ENCODE peak calls at places on chromosome 13, in five cellular contexts. B is CD8-positive, alpha-beta T cell; U is effector memory CD4-positive, alpha-beta T cell; K is lung; T is H7. A is an unnamed sample.

GRCh38 chr13:99311748-99312492 is 4.7 kb upstream of the GPR183 start:
- DNase-seq in K (no peak), T (no peak), B (no peak), U (no peak), A (no peak)

GRCh38 chr13:71493189-71493588 is 373.8 kb downstream of the DACH1 start:
- DNase-seq in U (no peak), K (no peak), B (no peak), T (no peak), A (no peak)

GRCh38 chr13:45447050-45447661 is 17.6 kb upstream of the COG3 start:
- DNase-seq in K (no peak), U (no peak), T (no peak), B (no peak), A (no peak)

GRCh38 chr13:80168089-80168850 is 172.7 kb downstream of the SPRY2 start:
- DNase-seq in K (no peak), U (no peak), T (no peak), B (no peak), A (no peak)

GRCh38 chr13:99383946-99384345 is 76.7 kb upstream of the GPR183 start:
- DNase-seq in T (no peak), K (no peak), U (no peak), B (peak), A (no peak)

GRCh38 chr13:87234981-87235380 is 436.2 kb upstream of the SLITRK5 start:
- DNase-seq in K (no peak), T (no peak), U (no peak), B (no peak), A (no peak)

GRCh38 chr13:28718538-28719226 is at the start of gene SLC46A3:
- DNase-seq in K (peak), T (peak), U (peak), B (peak), A (peak)

GRCh38 chr13:46124531-46124966 is 19.7 kb upstream of the CPB2 start:
- DNase-seq in U (no peak), B (peak), K (peak), T (no peak), A (no peak)

GRCh38 chr13:35512271-35512920 is 35.9 kb upstream of the MAB21L1 start:
- DNase-seq in B (no peak), K (no peak), T (no peak), U (no peak), A (peak)

GRCh38 chr13:73138967-73139491 is 80.2 kb downstream of the KLF5 start:
- DNase-seq in B (no peak), U (no peak), T (no peak), K (no peak), A (no peak)

GRCh38 chr13:50990540-50991506 is 81.2 kb downstream of the RNASEH2B start:
- DNase-seq in B (no peak), U (no peak), T (peak), K (no peak), A (peak)

GRCh38 chr13:103188688-103189326 is 122.6 kb upstream of the SLC10A2 start:
- DNase-seq in B (no peak), U (no peak), T (no peak), K (no peak), A (no peak)

GRCh38 chr13:99320693-99321481 is 13.7 kb upstream of the GPR183 start:
- DNase-seq in T (no peak), B (peak), U (no peak), K (no peak), A (no peak)

GRCh38 chr13:112341446-112341845 is 34.7 kb upstream of the SPACA7 start:
- DNase-seq in U (no peak), B (no peak), T (no peak), K (no peak), A (no peak)

GRCh38 chr13:50198508-50198907 is 183.3 kb downstream of the KCNRG start:
- DNase-seq in K (no peak), T (no peak), B (no peak), U (no peak), A (no peak)

GRCh38 chr13:95002968-95003813 is 290.8 kb upstream of the SOX21 start:
- DNase-seq in T (peak), U (no peak), K (peak), B (no peak), A (no peak)

DNA sequence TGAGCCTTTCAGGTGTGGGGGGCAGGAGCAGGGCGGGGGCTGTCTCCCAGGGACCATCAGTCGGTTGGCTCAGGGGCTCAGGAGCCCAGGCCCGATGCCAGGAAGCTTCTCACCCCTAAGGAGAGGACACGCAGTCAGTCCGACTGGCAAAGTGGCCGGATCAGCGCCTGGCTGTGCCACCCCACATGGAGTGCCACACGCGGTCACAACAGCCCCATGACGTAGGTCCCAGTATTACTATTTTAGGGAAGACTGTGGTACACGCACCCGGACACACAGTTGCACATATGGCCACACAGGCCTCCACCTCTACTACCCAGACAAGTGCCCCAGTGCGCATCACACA is 29.3 kb upstream of the GRTP1 start:
- DNase-seq in B (no peak), K (no peak), U (no peak), T (peak), A (peak)
- H3K4me3 ChIP-seq in B (peak), K (peak), U (peak), T (peak), A (peak)

GRCh38 chr13:26476111-26476743 is 81.3 kb upstream of the WASF3 start:
- DNase-seq in K (no peak), U (no peak), B (no peak), T (peak), A (no peak)
- H3K4me3 ChIP-seq in K (no peak), U (no peak), B (no peak), T (peak), A (no peak)

GRCh38 chr13:114234645-114235421 is at the start of gene CDC16:
- DNase-seq in U (peak), T (peak), K (peak), B (peak), A (peak)

GRCh38 chr13:114234266-114234644 is 442 bp upstream of the CDC16 start:
- DNase-seq in T (no peak), B (no peak), K (no peak), U (no peak), A (no peak)

GRCh38 chr13:114237415-114238112 is 2.9 kb downstream of the CDC16 start:
- DNase-seq in U (no peak), T (no peak), B (no peak), K (no peak), A (no peak)

GRCh38 chr13:114235697-114236096 is 1.0 kb downstream of the CDC16 start:
- DNase-seq in T (no peak), B (no peak), K (no peak), U (no peak), A (no peak)

GRCh38 chr13:114236224-114236623 is 1.5 kb downstream of the CDC16 start:
- DNase-seq in U (no peak), K (no peak), T (no peak), B (no peak), A (no peak)
- H3K4me3 ChIP-seq in U (peak), K (no peak), T (no peak), B (peak), A (no peak)

DNA sequence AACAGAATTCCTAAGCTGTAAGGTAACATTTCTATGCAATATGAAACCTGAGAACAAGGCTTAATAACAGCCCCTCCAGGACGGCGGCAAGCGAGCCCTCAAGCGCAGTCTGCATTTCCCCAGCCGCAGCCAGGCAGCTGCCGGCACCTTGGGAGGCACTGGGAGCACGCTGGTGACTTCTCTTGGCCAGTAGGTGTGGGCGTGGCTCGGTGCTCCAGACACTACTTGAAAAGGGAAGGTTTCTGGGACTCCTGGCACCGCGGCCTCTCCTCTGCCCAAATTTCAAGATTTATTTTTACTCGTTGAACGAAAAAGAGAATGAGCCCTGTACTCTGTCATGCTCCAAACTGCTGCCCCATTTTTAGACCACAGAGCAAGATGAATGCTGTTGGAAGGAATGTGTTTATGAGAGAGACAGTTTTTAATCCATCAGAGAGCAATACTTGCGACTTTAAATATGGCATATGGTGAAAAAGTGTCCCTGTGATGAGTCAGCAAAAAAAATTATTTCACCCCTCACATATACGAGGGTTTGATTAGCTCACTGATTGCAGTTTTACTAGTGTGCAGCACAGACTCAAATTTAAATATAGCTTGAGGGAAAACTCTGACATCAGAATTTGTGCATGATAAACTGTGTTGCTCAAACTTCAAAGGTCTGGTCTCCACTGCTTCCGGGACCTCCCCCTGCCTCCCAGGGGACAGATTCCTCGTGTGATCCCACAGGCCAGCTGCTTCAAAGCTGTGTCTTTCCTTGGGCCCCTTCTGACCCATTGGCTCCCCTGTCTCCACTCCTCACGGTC is 81.3 kb downstream of the COL4A2 start:
- DNase-seq in T (peak), U (no peak), B (no peak), K (peak), A (peak)
- H3K4me3 ChIP-seq in T (no peak), U (no peak), B (no peak), K (no peak), A (peak)

GRCh38 chr13:105960326-105960725 is 575.1 kb downstream of the EFNB2 start:
- DNase-seq in B (no peak), K (no peak), T (no peak), U (no peak), A (no peak)
- H3K4me3 ChIP-seq in B (no peak), K (no peak), T (no peak), U (no peak), A (no peak)

GRCh38 chr13:25874907-25875306 is 176.9 kb downstream of the SHISA2 start:
- DNase-seq in K (no peak), T (no peak), U (peak), B (peak), A (no peak)
- H3K4me3 ChIP-seq in K (no peak), T (no peak), U (no peak), B (no peak), A (no peak)

GRCh38 chr13:23377603-23378002 is 55.9 kb downstream of the SACS start:
- DNase-seq in T (no peak), B (no peak), U (no peak), K (no peak), A (peak)
- H3K4me3 ChIP-seq in T (no peak), B (no peak), U (no peak), K (no peak), A (no peak)

DNA sequence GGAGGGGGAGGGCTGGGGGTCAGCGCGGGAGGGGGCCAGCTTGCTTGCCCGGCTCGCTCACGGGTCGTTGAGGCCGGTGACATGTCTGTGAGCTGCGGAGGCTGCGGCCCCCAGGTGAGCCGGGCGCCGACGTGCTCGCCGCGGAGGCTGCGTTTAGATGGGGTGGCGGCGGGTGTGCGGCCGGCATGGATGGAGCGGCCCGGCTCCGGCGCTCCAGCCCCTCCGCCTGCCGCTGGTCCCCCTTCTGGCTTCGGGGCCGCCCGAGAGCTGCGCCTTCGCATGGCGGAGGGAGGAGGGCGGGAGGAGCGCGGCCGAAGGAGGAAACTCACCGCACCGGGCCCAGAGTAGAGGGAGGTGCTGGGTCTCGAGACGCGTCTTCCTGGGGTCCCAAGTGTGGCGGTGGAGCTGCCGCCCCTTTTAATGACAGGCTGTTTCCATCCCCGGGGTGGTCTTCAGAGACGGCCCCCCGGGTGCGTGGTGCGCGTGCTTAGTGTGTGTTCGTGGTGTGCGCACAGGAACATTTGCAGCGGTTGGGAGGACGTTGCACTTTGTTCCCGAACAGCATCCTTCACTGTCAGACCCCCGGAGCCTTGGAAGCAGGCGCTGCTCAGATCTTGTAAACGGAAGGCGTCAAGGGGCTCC is at the start of gene AKAP11:
- DNase-seq in B (peak), K (peak), T (no peak), U (no peak), A (peak)
- H3K4me3 ChIP-seq in B (peak), K (peak), T (peak), U (peak), A (peak)

DNA sequence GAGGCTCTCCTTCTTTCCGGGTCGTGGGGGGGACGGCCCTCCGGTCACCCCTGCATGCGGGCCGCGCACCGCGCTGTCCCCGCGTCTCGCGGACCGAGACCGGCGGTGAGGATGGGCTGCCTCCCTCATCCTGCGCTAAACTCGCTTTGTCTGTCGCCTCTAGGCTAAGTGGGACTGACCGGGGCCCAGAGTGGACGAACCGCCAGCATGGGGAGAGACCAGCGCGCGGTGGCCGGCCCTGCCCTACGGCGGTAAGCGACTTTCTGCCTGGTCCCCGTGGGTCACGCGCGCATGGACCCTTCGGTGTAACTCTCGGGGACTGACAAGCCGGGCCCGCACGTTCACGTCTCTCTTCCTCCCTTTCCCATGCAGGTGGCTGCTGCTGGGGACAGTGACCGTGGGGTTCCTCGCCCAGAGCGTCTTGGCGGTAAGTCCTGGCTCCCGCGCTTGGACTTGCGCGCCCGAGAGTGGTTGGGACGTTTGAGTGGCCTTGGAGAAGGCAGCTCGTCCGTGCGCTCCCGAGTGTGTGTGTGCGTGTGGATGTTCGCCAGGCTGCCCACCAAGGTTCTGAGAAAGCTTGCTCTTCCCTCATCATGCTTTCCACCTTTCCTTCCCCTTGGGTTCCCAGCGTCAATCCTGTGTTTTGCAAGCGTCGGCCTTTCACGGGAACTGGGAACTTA is 753 bp downstream of the COL4A2 start:
- DNase-seq in K (no peak), U (no peak), T (no peak), B (no peak), A (peak)
- H3K4me3 ChIP-seq in K (peak), U (no peak), T (peak), B (no peak), A (peak)